ENCODE peak calls at places on chromosomes 5 and 9, in six cellular contexts. C is mammary epithelial cell, W is omental fat pad, E is astrocyte, Q is right atrium auricular region, S is psoas muscle. X is an unnamed sample.

GRCh38 chr5:147836439-147836838 is 5.0 kb upstream of the SPINK1 start:
- DNase-seq in C (no peak), W (no peak), E (no peak), Q (no peak), S (no peak), X (no peak)

GRCh38 chr5:149894237-149894636 is 50.4 kb downstream of the PDE6A start:
- DNase-seq in C (no peak), W (no peak), E (no peak), Q (no peak), S (no peak), X (no peak)

GRCh38 chr5:36363101-36363500 is 61.4 kb upstream of the RANBP3L start:
- DNase-seq in C (peak; percentile 44), W (no peak), E (peak; percentile 90), Q (no peak), S (no peak), X (no peak)

GRCh38 chr5:127446626-127447025 is 70.8 kb upstream of the PRRC1 start:
- DNase-seq in C (no peak), W (no peak), E (no peak), Q (no peak), S (no peak), X (no peak)

GRCh38 chr5:153148624-153148976 is 341.9 kb upstream of the GRIA1 start:
- DNase-seq in C (no peak), W (no peak), E (no peak), Q (no peak), S (no peak), X (no peak)

GRCh38 chr9:121322737-121323448 is 47.2 kb downstream of the STOM start:
- DNase-seq in C (no peak), W (no peak), E (no peak), Q (peak; percentile 57), S (no peak), X (no peak)

GRCh38 chr9:70127540-70128416 is 84.1 kb downstream of the MAMDC2 start:
- DNase-seq in C (no peak), W (no peak), E (no peak), Q (no peak), S (no peak), X (no peak)

GRCh38 chr9:84235516-84235915 is 105.0 kb downstream of the SLC28A3 start:
- DNase-seq in C (no peak), W (no peak), E (no peak), Q (no peak), S (no peak), X (no peak)

DNA sequence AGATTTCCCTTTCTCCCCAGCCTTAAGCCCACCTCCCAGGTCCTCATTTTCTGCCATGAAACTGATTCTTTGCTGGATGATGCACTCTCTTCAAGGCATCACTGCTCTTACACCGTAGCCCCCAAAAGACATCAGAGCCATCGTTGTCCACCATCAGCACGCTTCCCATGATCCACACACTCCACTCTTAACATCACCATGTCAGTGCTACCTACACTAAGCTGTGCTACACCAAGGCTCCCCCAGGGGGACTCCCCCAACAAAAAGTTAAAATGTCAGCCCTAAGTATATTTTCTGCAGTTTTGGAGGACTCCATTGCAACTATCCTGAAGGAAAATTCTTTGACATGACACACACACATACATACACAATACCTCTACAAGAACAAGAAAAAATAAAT is 34.1 kb upstream of the KIF2A start:
- DNase-seq in C (no peak), W (no peak), E (no peak), Q (no peak), S (no peak), X (no peak)
- TF ChIP-seq CTCF in C (no peak), W (no peak), E (no peak), Q (no peak), S (no peak), X (no peak)

GRCh38 chr9:22446950-22447606 is 454 bp downstream of the DMRTA1 start:
- DNase-seq in C (peak; percentile 63), W (no peak), E (peak; percentile 39), Q (no peak), S (peak; percentile 60), X (peak; percentile 20)
- TF ChIP-seq CTCF in C (peak; percentile 12), W (no peak), E (no peak), Q (no peak), S (peak; percentile 15), X (peak; percentile 36)

GRCh38 chr9:98536542-98537173 is 172.1 kb downstream of the GABBR2 start:
- DNase-seq in C (no peak), W (no peak), E (no peak), Q (no peak), S (no peak), X (no peak)
- TF ChIP-seq CTCF in C (peak; percentile 20), W (no peak), E (peak; percentile 15), Q (no peak), S (no peak), X (no peak)

GRCh38 chr5:40021007-40021406 is 596.2 kb upstream of the DAB2 start:
- DNase-seq in C (no peak), W (no peak), E (no peak), Q (no peak), S (no peak), X (no peak)
- TF ChIP-seq CTCF in C (no peak), W (no peak), E (no peak), Q (no peak), S (no peak), X (no peak)

DNA sequence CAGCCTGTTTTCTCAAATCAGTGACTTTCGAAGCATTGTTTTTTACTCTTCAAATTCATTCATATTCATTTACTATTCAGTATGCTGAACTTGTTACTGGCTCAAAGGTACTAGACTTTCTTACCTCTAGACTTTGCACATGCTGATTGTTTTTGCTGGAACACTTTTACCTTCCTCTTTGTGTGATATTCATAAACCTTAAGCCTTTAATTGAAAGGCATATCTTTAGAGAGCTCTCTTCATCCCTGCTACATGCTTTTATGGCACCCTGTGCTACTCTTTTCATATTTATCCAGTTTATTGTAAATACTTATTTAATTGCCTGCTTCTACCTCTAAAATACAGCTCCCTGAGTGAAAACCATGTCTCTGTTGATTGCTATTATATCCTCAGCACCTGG is 48.7 kb upstream of the LRRC19 start:
- DNase-seq in C (no peak), W (no peak), E (no peak), Q (no peak), S (no peak), X (no peak)
- TF ChIP-seq CTCF in C (no peak), W (no peak), E (no peak), Q (no peak), S (no peak), X (no peak)

GRCh38 chr5:159951387-159951786 is 35.1 kb downstream of the ADRA1B start:
- DNase-seq in C (no peak), W (no peak), E (no peak), Q (no peak), S (no peak), X (no peak)
- TF ChIP-seq CTCF in C (peak; percentile 19), W (no peak), E (peak; percentile 55), Q (no peak), S (no peak), X (peak; percentile 43)

X was measured in D721Med.